ENCODE peak calls at places on chromosomes 1 and 21, in four cellular contexts. T, M, D and C are unnamed samples.

GRCh38 chr1:53080769-53081168 is 18.8 kb downstream of the PODN start:
- DNase-seq in T (no peak), M (peak; percentile 7), D (no peak), C (peak; percentile 73)

GRCh38 chr1:157138220-157139124 is at the start of gene ETV3:
- DNase-seq in T (peak; percentile 88), M (peak; percentile 88), D (peak; percentile 91), C (peak; percentile 95)

GRCh38 chr21:46009951-46010655 is 28.5 kb downstream of the COL6A1 start:
- DNase-seq in T (no peak), M (no peak), D (no peak), C (no peak)

GRCh38 chr1:71339238-71339637 is 258.4 kb upstream of the ZRANB2 start:
- DNase-seq in T (no peak), M (no peak), D (no peak), C (no peak)

GRCh38 chr1:210362526-210362925 is 33.8 kb downstream of the HHAT start:
- DNase-seq in T (no peak), M (no peak), D (no peak), C (no peak)

GRCh38 chr1:116826818-116827606 is 72.8 kb downstream of the CD2 start:
- DNase-seq in T (no peak), M (no peak), D (no peak), C (no peak)

GRCh38 chr1:233635765-233636502 is 22.0 kb downstream of the KCNK1 start:
- DNase-seq in T (no peak), M (no peak), D (no peak), C (no peak)

GRCh38 chr1:154420172-154420571 is 15.0 kb downstream of the IL6R start:
- DNase-seq in T (peak; percentile 70), M (peak; percentile 90), D (peak; percentile 89), C (peak; percentile 94)

GRCh38 chr21:28230559-28230958 is 762.1 kb downstream of the LTN1 start:
- DNase-seq in T (no peak), M (no peak), D (no peak), C (no peak)

GRCh38 chr1:41122851-41123518 is 101.5 kb upstream of the SLFNL1 start:
- DNase-seq in T (peak; percentile 11), M (no peak), D (no peak), C (no peak)

GRCh38 chr1:113800487-113800886 is 11.8 kb downstream of the RSBN1 start:
- DNase-seq in T (no peak), M (no peak), D (no peak), C (no peak)
- H3K4me3 ChIP-seq in T (no peak overlapping the region), M (peak overlapping the region; percentile 8), D (no peak overlapping the region), C (no peak overlapping the region)

DNA sequence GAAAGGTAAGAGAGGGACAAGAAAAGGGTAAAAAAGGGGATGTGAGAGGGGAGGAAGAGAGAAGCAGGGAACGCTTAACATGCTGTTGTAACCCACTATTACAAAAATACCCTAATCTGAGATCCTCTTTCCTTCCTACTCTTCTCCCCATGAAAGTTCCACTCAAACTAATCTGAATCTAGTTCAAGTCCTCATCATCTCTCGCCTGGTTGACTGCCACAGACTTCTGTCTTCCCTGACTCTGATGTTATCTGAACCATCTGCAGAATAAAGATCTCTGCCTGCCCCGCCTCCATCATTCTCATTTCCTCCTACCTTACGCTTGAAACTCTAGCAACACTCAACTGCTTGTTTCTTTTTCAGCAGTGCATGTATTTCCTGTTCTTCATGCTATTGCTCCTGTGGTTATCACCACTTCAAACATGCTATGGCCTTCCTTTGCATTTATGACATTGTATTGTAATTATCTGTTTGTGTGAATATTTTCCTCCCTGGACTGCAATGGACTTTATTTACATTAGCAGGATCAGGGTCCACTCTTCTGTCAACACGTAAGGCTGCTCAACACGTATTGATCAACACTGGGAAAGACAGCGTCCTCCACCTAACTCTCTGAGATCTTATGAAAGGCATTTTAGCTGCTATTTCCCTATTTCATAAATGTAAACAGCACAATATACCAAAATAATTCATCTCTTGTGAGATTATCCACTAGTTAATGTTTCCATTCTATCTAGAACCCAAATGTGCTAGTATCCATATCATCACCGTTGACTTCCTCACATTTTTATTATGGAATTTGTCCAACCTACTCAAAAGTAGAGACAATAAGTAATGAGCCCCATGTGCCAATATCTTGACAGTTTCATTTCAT is 215.5 kb upstream of the USP25 start:
- DNase-seq in T (no peak), M (no peak), D (no peak), C (no peak)
- H3K27ac ChIP-seq in T (no peak overlapping the region), M (no peak overlapping the region), D (no peak overlapping the region), C (no peak overlapping the region)

GRCh38 chr1:8004803-8005573 is 21.1 kb downstream of the ERRFI1 start:
- DNase-seq in T (peak; percentile 44), M (peak; percentile 92), D (peak; percentile 92), C (peak; percentile 88)
- H3K4me3 ChIP-seq in T (no peak overlapping the region), M (peak overlapping the region; percentile 17), D (no peak overlapping the region), C (no peak overlapping the region)

DNA sequence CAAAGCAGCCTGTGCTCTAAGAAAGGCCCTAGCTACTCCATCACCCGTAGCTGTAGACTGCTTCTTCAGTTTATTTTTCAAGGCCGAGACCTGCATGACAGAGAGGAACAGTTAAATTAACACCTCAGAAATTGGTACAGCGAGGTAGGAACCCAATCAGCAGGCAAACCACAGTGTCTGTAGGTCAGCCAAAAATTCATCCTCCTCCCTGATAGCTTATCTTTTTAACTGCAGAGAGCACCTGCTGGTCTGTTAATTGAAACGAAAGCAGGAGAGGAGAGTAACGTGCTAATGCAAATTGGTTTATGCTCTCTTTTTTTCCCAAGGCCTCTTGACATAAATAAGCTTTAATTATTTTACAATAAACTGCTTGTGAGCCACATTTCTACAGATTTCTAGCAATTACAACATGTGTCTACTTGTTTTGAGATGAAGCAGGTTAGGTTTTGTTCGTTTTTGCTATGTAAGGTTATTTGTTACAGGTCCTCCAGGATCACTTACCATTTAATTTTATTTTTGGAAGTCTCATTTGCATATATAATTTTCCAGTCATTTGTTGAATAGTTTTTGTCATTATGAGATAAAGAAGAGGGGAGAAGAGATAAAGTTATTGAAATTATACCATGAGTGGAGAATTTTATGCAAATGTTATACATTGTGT is 179.9 kb downstream of the DENND1B start:
- DNase-seq in T (no peak), M (no peak), D (no peak), C (no peak)
- H3K27ac ChIP-seq in T (no peak overlapping the region), M (no peak overlapping the region), D (no peak overlapping the region), C (no peak overlapping the region)

DNA sequence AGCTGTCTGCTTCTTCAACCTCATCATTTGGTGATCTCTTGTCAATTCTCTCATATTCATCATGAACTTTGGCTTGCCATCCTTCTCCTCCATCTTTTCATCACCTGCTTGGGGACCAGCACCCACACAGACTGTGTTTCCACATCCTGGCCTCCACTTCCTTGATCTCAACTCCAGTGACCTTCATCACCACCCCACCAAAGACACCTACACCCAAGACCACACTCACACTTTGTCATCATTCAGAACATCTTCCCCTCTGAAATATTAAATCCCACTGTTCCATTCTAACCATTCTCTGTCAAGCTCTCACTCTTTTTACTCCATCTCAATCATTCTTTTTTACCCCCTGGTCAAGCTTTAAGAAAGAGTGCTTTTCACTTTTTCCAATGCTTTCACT is 115.5 kb upstream of the VAV3 start:
- DNase-seq in T (no peak), M (no peak), D (no peak), C (no peak)
- H3K4me3 ChIP-seq in T (no peak overlapping the region), M (no peak overlapping the region), D (no peak overlapping the region), C (no peak overlapping the region)